ENCODE peak calls at places on chromosome 4, in seven cellular contexts. One of them, this sample, is unnamed.

GRCh38 chr4:144288011-144288903 is 147.7 kb upstream of the GYPA start:
- DNase-seq in spleen: no peak
- DNase-seq in breast epithelium: no peak
- DNase-seq in sigmoid colon: no peak
- DNase-seq in prostate gland: no peak
- DNase-seq in endothelial cell of umbilical vein: no peak
- DNase-seq in GM23338: peak
- DNase-seq in this sample: no peak

GRCh38 chr4:183492791-183493221 is 12.1 kb upstream of the ING2 start:
- DNase-seq in spleen: no peak
- DNase-seq in breast epithelium: no peak
- DNase-seq in prostate gland: no peak
- DNase-seq in endothelial cell of umbilical vein: peak
- DNase-seq in GM23338: no peak
- DNase-seq in sigmoid colon: no peak
- DNase-seq in this sample: no peak

GRCh38 chr4:181971973-181972372 is 271.2 kb upstream of the TENM3 start:
- DNase-seq in prostate gland: no peak
- DNase-seq in sigmoid colon: no peak
- DNase-seq in breast epithelium: no peak
- DNase-seq in GM23338: no peak
- DNase-seq in endothelial cell of umbilical vein: no peak
- DNase-seq in spleen: no peak
- DNase-seq in this sample: no peak

GRCh38 chr4:59258002-59258401 is 1942.1 kb upstream of the ADGRL3 start:
- DNase-seq in endothelial cell of umbilical vein: no peak
- DNase-seq in GM23338: no peak
- DNase-seq in prostate gland: no peak
- DNase-seq in breast epithelium: no peak
- DNase-seq in spleen: no peak
- DNase-seq in sigmoid colon: no peak
- DNase-seq in this sample: no peak

GRCh38 chr4:107069049-107069448 is 32.9 kb upstream of the DKK2 start:
- DNase-seq in prostate gland: no peak
- DNase-seq in GM23338: no peak
- DNase-seq in breast epithelium: no peak
- DNase-seq in spleen: no peak
- DNase-seq in sigmoid colon: no peak
- DNase-seq in endothelial cell of umbilical vein: peak
- DNase-seq in this sample: no peak

GRCh38 chr4:128855656-128856055 is 46.2 kb downstream of the JADE1 start:
- DNase-seq in breast epithelium: no peak
- DNase-seq in prostate gland: no peak
- DNase-seq in GM23338: no peak
- DNase-seq in sigmoid colon: no peak
- DNase-seq in spleen: no peak
- DNase-seq in endothelial cell of umbilical vein: no peak
- DNase-seq in this sample: no peak

GRCh38 chr4:10582059-10582686 is 102.4 kb downstream of the CLNK start:
- DNase-seq in prostate gland: peak
- DNase-seq in endothelial cell of umbilical vein: peak
- DNase-seq in spleen: no peak
- DNase-seq in sigmoid colon: no peak
- DNase-seq in breast epithelium: no peak
- DNase-seq in GM23338: peak
- DNase-seq in this sample: peak

GRCh38 chr4:1614502-1614853 is 69.6 kb downstream of the FAM53A start:
- DNase-seq in sigmoid colon: no peak
- DNase-seq in endothelial cell of umbilical vein: no peak
- DNase-seq in breast epithelium: no peak
- DNase-seq in GM23338: no peak
- DNase-seq in spleen: no peak
- DNase-seq in prostate gland: no peak
- DNase-seq in this sample: peak

GRCh38 chr4:54414545-54414944 is 185.5 kb downstream of the PDGFRA start:
- DNase-seq in prostate gland: no peak
- DNase-seq in GM23338: no peak
- DNase-seq in spleen: no peak
- DNase-seq in endothelial cell of umbilical vein: no peak
- DNase-seq in sigmoid colon: no peak
- DNase-seq in breast epithelium: no peak
- DNase-seq in this sample: no peak

GRCh38 chr4:183729069-183729406 is 69.9 kb downstream of the TRAPPC11 start:
- DNase-seq in sigmoid colon: no peak
- DNase-seq in endothelial cell of umbilical vein: no peak
- DNase-seq in GM23338: no peak
- DNase-seq in prostate gland: no peak
- DNase-seq in spleen: no peak
- DNase-seq in breast epithelium: no peak
- DNase-seq in this sample: no peak

GRCh38 chr4:141899541-141899940 is 263.2 kb downstream of the IL15 start:
- DNase-seq in breast epithelium: no peak
- DNase-seq in spleen: no peak
- DNase-seq in GM23338: no peak
- DNase-seq in sigmoid colon: no peak
- DNase-seq in prostate gland: no peak
- DNase-seq in endothelial cell of umbilical vein: no peak
- DNase-seq in this sample: no peak

GRCh38 chr4:8117278-8117682 is 41.3 kb downstream of the ABLIM2 start:
- DNase-seq in prostate gland: no peak
- DNase-seq in GM23338: peak
- DNase-seq in breast epithelium: no peak
- DNase-seq in endothelial cell of umbilical vein: peak
- DNase-seq in spleen: no peak
- DNase-seq in sigmoid colon: no peak
- DNase-seq in this sample: no peak

GRCh38 chr4:2103843-2104547 is 44.9 kb downstream of the NAT8L start:
- DNase-seq in spleen: no peak
- DNase-seq in prostate gland: no peak
- DNase-seq in breast epithelium: no peak
- DNase-seq in GM23338: no peak
- DNase-seq in sigmoid colon: no peak
- DNase-seq in endothelial cell of umbilical vein: no peak
- DNase-seq in this sample: no peak

GRCh38 chr4:835148-836002 is 9.4 kb upstream of the CPLX1 start:
- DNase-seq in GM23338: no peak
- DNase-seq in sigmoid colon: no peak
- DNase-seq in spleen: peak
- DNase-seq in endothelial cell of umbilical vein: no peak
- DNase-seq in breast epithelium: no peak
- DNase-seq in prostate gland: no peak
- DNase-seq in this sample: peak

GRCh38 chr4:15438939-15439524 is 11.2 kb downstream of the C1QTNF7 start:
- DNase-seq in prostate gland: no peak
- DNase-seq in breast epithelium: no peak
- DNase-seq in spleen: no peak
- DNase-seq in GM23338: no peak
- DNase-seq in endothelial cell of umbilical vein: no peak
- DNase-seq in sigmoid colon: no peak
- DNase-seq in this sample: no peak

GRCh38 chr4:105601406-105601805 is 49.0 kb downstream of the ARHGEF38 start:
- DNase-seq in spleen: no peak
- DNase-seq in GM23338: no peak
- DNase-seq in endothelial cell of umbilical vein: no peak
- DNase-seq in prostate gland: no peak
- DNase-seq in sigmoid colon: no peak
- DNase-seq in breast epithelium: no peak
- DNase-seq in this sample: no peak

DNA sequence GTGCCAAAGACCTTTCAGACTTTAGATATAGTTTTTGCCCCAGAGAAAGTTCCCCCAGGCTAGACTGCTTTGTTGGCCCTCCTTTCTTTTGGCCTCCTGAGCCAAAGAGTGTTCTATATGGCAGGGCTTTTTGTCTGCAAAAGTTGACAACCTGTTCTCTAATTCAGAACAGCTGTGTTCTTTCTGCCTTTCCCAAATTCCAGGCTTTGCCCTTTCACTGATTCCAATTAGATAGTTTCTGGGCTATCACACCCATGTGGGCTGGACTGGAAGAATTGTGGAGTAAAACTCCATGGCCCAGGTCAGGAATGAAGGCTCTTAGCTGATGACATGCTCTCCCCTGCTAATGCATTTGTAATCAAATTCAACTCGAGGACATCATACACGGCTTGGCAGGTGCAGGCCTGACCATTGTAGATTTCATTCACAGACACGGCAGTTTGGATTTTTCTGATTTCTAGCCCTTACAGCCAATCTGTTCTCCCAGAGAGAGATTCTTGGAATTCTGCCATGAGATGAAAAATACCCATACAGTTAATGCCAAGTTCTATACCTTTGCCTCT is 19.4 kb downstream of the BMP3 start:
- DNase-seq in endothelial cell of umbilical vein: no peak
- DNase-seq in spleen: no peak
- DNase-seq in GM23338: no peak
- DNase-seq in prostate gland: no peak
- DNase-seq in sigmoid colon: no peak
- DNase-seq in breast epithelium: no peak
- DNase-seq in this sample: no peak
- TF ChIP-seq POLR2AphosphoS5 in endothelial cell of umbilical vein: no peak
- TF ChIP-seq POLR2AphosphoS5 in spleen: no peak
- TF ChIP-seq POLR2AphosphoS5 in GM23338: no peak
- TF ChIP-seq POLR2AphosphoS5 in prostate gland: no peak
- TF ChIP-seq POLR2AphosphoS5 in sigmoid colon: no peak
- TF ChIP-seq POLR2AphosphoS5 in breast epithelium: no peak
- TF ChIP-seq POLR2AphosphoS5 in this sample: no peak

DNA sequence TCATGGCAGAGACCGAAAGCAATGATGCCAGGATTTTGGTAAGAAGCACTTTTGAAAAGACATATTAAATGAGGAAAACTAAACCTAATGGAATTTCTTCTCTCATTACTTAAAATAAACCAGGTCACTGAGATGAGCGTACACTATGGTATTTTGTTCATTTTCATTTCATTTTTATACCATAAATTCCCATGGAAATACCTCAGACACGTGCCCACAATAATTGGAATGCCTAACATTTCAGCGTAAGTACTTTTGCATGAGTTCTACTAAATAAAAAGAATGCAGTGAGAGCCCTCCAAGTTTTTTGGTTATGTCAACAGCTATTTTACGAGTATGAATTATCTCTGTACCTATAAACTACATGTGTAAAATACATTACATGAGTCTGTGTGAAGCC is 3.2 kb downstream of the CAMK2D start:
- DNase-seq in GM23338: no peak
- DNase-seq in breast epithelium: no peak
- DNase-seq in sigmoid colon: no peak
- DNase-seq in prostate gland: no peak
- DNase-seq in endothelial cell of umbilical vein: peak
- DNase-seq in spleen: no peak
- DNase-seq in this sample: no peak
- H3K27ac ChIP-seq in GM23338: no peak
- H3K27ac ChIP-seq in breast epithelium: no peak
- H3K27ac ChIP-seq in sigmoid colon: peak
- H3K27ac ChIP-seq in prostate gland: no peak
- H3K27ac ChIP-seq in endothelial cell of umbilical vein: peak
- H3K27ac ChIP-seq in spleen: no peak
- H3K27ac ChIP-seq in this sample: no peak

DNA sequence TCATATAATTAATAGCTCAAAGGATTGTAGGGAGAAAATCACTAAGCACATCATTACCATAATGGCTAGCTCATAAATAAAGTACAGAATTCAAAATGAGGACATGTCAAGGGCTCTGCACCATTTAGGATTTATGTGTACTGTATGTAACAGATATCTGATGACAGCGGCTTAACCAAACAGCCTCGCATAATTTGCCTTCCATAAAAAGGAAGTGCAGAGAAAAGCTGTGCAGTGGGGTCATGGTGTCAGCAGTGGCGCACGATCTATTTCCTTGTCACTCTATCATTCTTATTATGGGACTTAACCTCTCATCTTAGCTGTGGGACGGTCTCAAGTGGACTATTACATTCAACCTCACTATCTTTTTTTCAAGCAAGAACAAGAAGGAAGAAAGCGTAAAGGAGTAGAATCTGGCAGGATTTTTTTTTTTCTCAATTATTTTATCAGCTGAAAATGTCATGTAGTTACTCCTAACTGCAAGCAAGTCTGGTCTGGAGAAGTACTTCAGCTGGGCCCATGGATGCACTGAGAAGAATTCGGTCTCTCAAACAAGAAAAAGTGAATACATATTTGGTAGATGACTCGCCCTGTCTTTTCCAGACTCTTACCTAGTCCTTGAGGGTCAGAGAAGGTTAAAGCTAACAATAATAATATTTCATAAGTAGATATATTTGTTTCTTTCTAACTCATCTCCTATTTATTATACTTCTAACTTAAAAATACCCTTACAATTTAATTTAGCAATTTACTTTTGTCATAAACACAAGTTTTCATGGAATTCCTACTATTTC is 94.6 kb downstream of the COX18 start:
- DNase-seq in GM23338: no peak
- DNase-seq in prostate gland: no peak
- DNase-seq in endothelial cell of umbilical vein: peak
- DNase-seq in sigmoid colon: no peak
- DNase-seq in breast epithelium: no peak
- DNase-seq in spleen: no peak
- DNase-seq in this sample: no peak
- TF ChIP-seq POLR2AphosphoS5 in GM23338: no peak
- TF ChIP-seq POLR2AphosphoS5 in prostate gland: no peak
- TF ChIP-seq POLR2AphosphoS5 in endothelial cell of umbilical vein: peak
- TF ChIP-seq POLR2AphosphoS5 in sigmoid colon: no peak
- TF ChIP-seq POLR2AphosphoS5 in breast epithelium: no peak
- TF ChIP-seq POLR2AphosphoS5 in spleen: no peak
- TF ChIP-seq POLR2AphosphoS5 in this sample: no peak

GRCh38 chr4:165330666-165331065 is 3.2 kb downstream of the MSMO1 start:
- DNase-seq in sigmoid colon: no peak
- DNase-seq in prostate gland: no peak
- DNase-seq in endothelial cell of umbilical vein: no peak
- DNase-seq in spleen: no peak
- DNase-seq in GM23338: no peak
- DNase-seq in breast epithelium: no peak
- DNase-seq in this sample: no peak

GRCh38 chr4:165330071-165330470 is 2.6 kb downstream of the MSMO1 start:
- DNase-seq in endothelial cell of umbilical vein: no peak
- DNase-seq in spleen: no peak
- DNase-seq in breast epithelium: no peak
- DNase-seq in sigmoid colon: no peak
- DNase-seq in GM23338: no peak
- DNase-seq in prostate gland: no peak
- DNase-seq in this sample: no peak

GRCh38 chr4:165331316-165331715 is 3.8 kb downstream of the MSMO1 start:
- DNase-seq in GM23338: peak
- DNase-seq in spleen: no peak
- DNase-seq in prostate gland: no peak
- DNase-seq in breast epithelium: no peak
- DNase-seq in sigmoid colon: no peak
- DNase-seq in endothelial cell of umbilical vein: no peak
- DNase-seq in this sample: no peak

GRCh38 chr4:165331823-165332222 is 4.4 kb downstream of the MSMO1 start:
- DNase-seq in prostate gland: no peak
- DNase-seq in sigmoid colon: no peak
- DNase-seq in breast epithelium: no peak
- DNase-seq in GM23338: peak
- DNase-seq in endothelial cell of umbilical vein: no peak
- DNase-seq in spleen: no peak
- DNase-seq in this sample: no peak

GRCh38 chr4:165332502-165332901 is 5.0 kb downstream of the MSMO1 start:
- DNase-seq in sigmoid colon: no peak
- DNase-seq in spleen: no peak
- DNase-seq in breast epithelium: no peak
- DNase-seq in GM23338: no peak
- DNase-seq in prostate gland: no peak
- DNase-seq in endothelial cell of umbilical vein: no peak
- DNase-seq in this sample: no peak
- H3K27ac ChIP-seq in sigmoid colon: no peak
- H3K27ac ChIP-seq in spleen: no peak
- H3K27ac ChIP-seq in breast epithelium: no peak
- H3K27ac ChIP-seq in GM23338: peak
- H3K27ac ChIP-seq in prostate gland: no peak
- H3K27ac ChIP-seq in endothelial cell of umbilical vein: no peak
- H3K27ac ChIP-seq in this sample: no peak

GRCh38 chr4:87141428-87141827 is 79.0 kb downstream of the KLHL8 start:
- DNase-seq in endothelial cell of umbilical vein: no peak
- DNase-seq in GM23338: no peak
- DNase-seq in sigmoid colon: no peak
- DNase-seq in spleen: no peak
- DNase-seq in breast epithelium: no peak
- DNase-seq in prostate gland: no peak
- DNase-seq in this sample: no peak
- TF ChIP-seq POLR2AphosphoS5 in endothelial cell of umbilical vein: no peak
- TF ChIP-seq POLR2AphosphoS5 in GM23338: no peak
- TF ChIP-seq POLR2AphosphoS5 in sigmoid colon: no peak
- TF ChIP-seq POLR2AphosphoS5 in spleen: no peak
- TF ChIP-seq POLR2AphosphoS5 in breast epithelium: no peak
- TF ChIP-seq POLR2AphosphoS5 in prostate gland: no peak
- TF ChIP-seq POLR2AphosphoS5 in this sample: no peak